ENCODE peak calls at places on chromosome 21, in eight cellular contexts. R is GM04504; P is fibroblast of the conjunctiva; F is stimulated activated CD4-positive, alpha-beta T cell treated with anti-CD3 and anti-CD28 coated beads, Interleukin-12 subunit alpha, Interleukin-12 subunit beta, amount 100 ng/mL, for 4 hours; V is CD4-positive, alpha-beta T cell; L is A172; T is NCI-H1105; A is iris pigment epithelial cell. U is an unnamed sample.

GRCh38 chr21:45142469-45142868 is 68.1 kb downstream of the ADARB1 start:
- DNase-seq in R (peak; percentile 58), P (peak; percentile 47), F (no peak), V (no peak), L (peak; percentile 87), T (no peak), A (peak; percentile 89), U (no peak)

GRCh38 chr21:20802201-20802600 is 196.0 kb upstream of the NCAM2 start:
- DNase-seq in R (no peak), P (no peak), F (no peak), V (no peak), L (no peak), T (no peak), A (no peak), U (peak; percentile 37)

GRCh38 chr21:42597487-42598158 is 55.8 kb upstream of the PDE9A start:
- DNase-seq in R (no peak), P (no peak), F (no peak), V (no peak), L (no peak), T (no peak), A (no peak), U (no peak)

GRCh38 chr21:16583567-16583966 is 853.8 kb downstream of the USP25 start:
- DNase-seq in R (no peak), P (no peak), F (no peak), V (no peak), L (no peak), T (no peak), A (no peak), U (no peak)

GRCh38 chr21:29196021-29196663 is 65.7 kb downstream of the MAP3K7CL start:
- DNase-seq in R (peak; percentile 54), P (peak; percentile 85), F (peak; percentile 41), V (peak; percentile 23), L (peak; percentile 100), T (no peak), A (peak; percentile 98), U (no peak)

GRCh38 chr21:44079446-44079845 is 27.8 kb upstream of the PWP2 start:
- DNase-seq in R (no peak), P (no peak), F (no peak), V (no peak), L (no peak), T (no peak), A (no peak), U (no peak)

GRCh38 chr21:33971492-33972013 is 55.9 kb upstream of the ATP5PO start:
- DNase-seq in R (peak; percentile 76), P (no peak), F (no peak), V (no peak), L (peak; percentile 83), T (no peak), A (peak; percentile 74), U (peak; percentile 39)

GRCh38 chr21:38839370-38839681 is 33.6 kb downstream of the ETS2 start:
- DNase-seq in R (no peak), P (no peak), F (no peak), V (no peak), L (no peak), T (no peak), A (peak; percentile 79), U (no peak)

GRCh38 chr21:43195131-43196021 is 26.6 kb downstream of the CRYAA start:
- DNase-seq in R (no peak), P (no peak), F (no peak), V (no peak), L (no peak), T (no peak), A (peak; percentile 8), U (no peak)

GRCh38 chr21:36706482-36706852 is 7.6 kb downstream of the SIM2 start:
- DNase-seq in R (no peak), P (no peak), F (no peak), V (no peak), L (no peak), T (no peak), A (no peak), U (no peak)

GRCh38 chr21:46098303-46099141 is 610 bp downstream of the COL6A2 start:
- DNase-seq in R (no peak), P (no peak), F (no peak), V (no peak), L (no peak), T (no peak), A (no peak), U (no peak)

GRCh38 chr21:35824136-35824535 is 236.2 kb downstream of the SETD4 start:
- DNase-seq in R (no peak), P (no peak), F (no peak), V (no peak), L (no peak), T (no peak), A (no peak), U (no peak)

GRCh38 chr21:39515684-39516083 is 63.9 kb downstream of the SH3BGR start:
- DNase-seq in R (no peak), P (no peak), F (no peak), V (no peak), L (no peak), T (no peak), A (no peak), U (no peak)

GRCh38 chr21:45029968-45030636 is 44.3 kb upstream of the ADARB1 start:
- DNase-seq in R (no peak), P (no peak), F (no peak), V (no peak), L (no peak), T (no peak), A (no peak), U (no peak)

U was measured in SHP77 treated with DMSO at 0.1 percent for 48 hours.